ENCODE peak calls at places on chromosomes 2 and 18, in seven cellular contexts. V is mesenteric fat pad, O is endothelial cell, P is SK-N-DZ, C is renal cortical epithelial cell, R is nephron progenitor cell, J is suprapubic skin. K is an unnamed sample.

GRCh38 chr2:64606495-64607363 is 47.0 kb downstream of the SERTAD2 start:
- DNase-seq in C (peak), J (peak), V (peak), O (no peak), P (peak), R (no peak), K (no peak)

GRCh38 chr2:75772908-75773630 is 62.4 kb upstream of the GCFC2 start:
- DNase-seq in C (no peak), J (no peak), R (no peak), P (no peak), V (no peak), O (no peak), K (peak)

GRCh38 chr2:85768713-85769112 is 14.9 kb downstream of the ATOH8 start:
- DNase-seq in R (no peak), J (no peak), V (no peak), P (peak), O (no peak), C (no peak), K (no peak)

GRCh38 chr2:215002500-215002899 is 135.9 kb downstream of the ABCA12 start:
- DNase-seq in R (peak), P (peak), C (peak), J (no peak), V (no peak), O (peak), K (no peak)

GRCh38 chr2:187689372-187689771 is 135.1 kb upstream of the TFPI start:
- DNase-seq in R (no peak), P (no peak), V (no peak), O (no peak), J (no peak), C (peak), K (no peak)

GRCh38 chr2:8893474-8893873 is 56.1 kb upstream of the KIDINS220 start:
- DNase-seq in R (no peak), V (no peak), J (no peak), O (no peak), C (no peak), P (no peak), K (no peak)

GRCh38 chr2:23566236-23567142 is 181.5 kb downstream of the KLHL29 start:
- DNase-seq in R (peak), J (no peak), V (no peak), C (peak), P (peak), O (peak), K (peak)

GRCh38 chr18:76756491-76757288 is 65.7 kb upstream of the ZNF236 start:
- DNase-seq in O (no peak), V (no peak), R (no peak), P (peak), C (no peak), J (peak), K (no peak)

GRCh38 chr2:76268928-76269327 is 558.2 kb upstream of the GCFC2 start:
- DNase-seq in O (no peak), R (no peak), V (no peak), C (no peak), J (no peak), P (no peak), K (no peak)

GRCh38 chr18:43744960-43745740 is 467.9 kb upstream of the SYT4 start:
- DNase-seq in V (no peak), J (no peak), R (no peak), P (no peak), O (no peak), C (peak), K (no peak)

GRCh38 chr2:212249451-212249850 is 289.2 kb downstream of the ERBB4 start:
- DNase-seq in J (no peak), P (no peak), R (no peak), V (no peak), C (peak), O (no peak), K (no peak)

K was measured in iPS DF 19.7.